ENCODE peak calls at places on chromosome 13, in seven cellular contexts. One of them, this sample, is unnamed.

GRCh38 chr13:45695198-45695730 is 6.9 kb upstream of the CBY2 start:
- DNase-seq in GM12878: peak; percentile 68
- DNase-seq in H1: no peak
- DNase-seq in HCT116: no peak
- DNase-seq in K562: no peak
- DNase-seq in SK-N-SH: no peak
- DNase-seq in HepG2: no peak
- DNase-seq in this sample: no peak

GRCh38 chr13:79995334-79995733 is 345.6 kb downstream of the SPRY2 start:
- DNase-seq in GM12878: no peak
- DNase-seq in H1: no peak
- DNase-seq in HCT116: no peak
- DNase-seq in K562: no peak
- DNase-seq in SK-N-SH: no peak
- DNase-seq in HepG2: no peak
- DNase-seq in this sample: no peak

GRCh38 chr13:63696055-63696454 is 2280.4 kb upstream of the PCDH20 start:
- DNase-seq in GM12878: no peak
- DNase-seq in H1: no peak
- DNase-seq in HCT116: no peak
- DNase-seq in K562: no peak
- DNase-seq in SK-N-SH: no peak
- DNase-seq in HepG2: no peak
- DNase-seq in this sample: no peak

GRCh38 chr13:106626473-106626872 is 58.5 kb upstream of the ARGLU1 start:
- DNase-seq in GM12878: no peak
- DNase-seq in H1: no peak
- DNase-seq in HCT116: no peak
- DNase-seq in K562: no peak
- DNase-seq in SK-N-SH: no peak
- DNase-seq in HepG2: no peak
- DNase-seq in this sample: no peak

GRCh38 chr13:113820813-113821651 is 42.8 kb downstream of the GAS6 start:
- DNase-seq in GM12878: no peak
- DNase-seq in H1: no peak
- DNase-seq in HCT116: no peak
- DNase-seq in K562: peak; percentile 45
- DNase-seq in SK-N-SH: peak; percentile 91
- DNase-seq in HepG2: no peak
- DNase-seq in this sample: no peak

GRCh38 chr13:87087741-87088140 is 583.4 kb upstream of the SLITRK5 start:
- DNase-seq in GM12878: no peak
- DNase-seq in H1: no peak
- DNase-seq in HCT116: no peak
- DNase-seq in K562: no peak
- DNase-seq in SK-N-SH: no peak
- DNase-seq in HepG2: no peak
- DNase-seq in this sample: no peak

GRCh38 chr13:34647379-34647778 is 294.7 kb upstream of the NBEA start:
- DNase-seq in GM12878: no peak
- DNase-seq in H1: no peak
- DNase-seq in HCT116: no peak
- DNase-seq in K562: no peak
- DNase-seq in SK-N-SH: no peak
- DNase-seq in HepG2: no peak
- DNase-seq in this sample: no peak

GRCh38 chr13:21318891-21319532 is 140.1 kb downstream of the ZDHHC20 start:
- DNase-seq in GM12878: no peak
- DNase-seq in H1: no peak
- DNase-seq in HCT116: no peak
- DNase-seq in K562: no peak
- DNase-seq in SK-N-SH: no peak
- DNase-seq in HepG2: no peak
- DNase-seq in this sample: no peak

GRCh38 chr13:111186305-111186930 is 71.3 kb downstream of the ARHGEF7 start:
- DNase-seq in GM12878: no peak
- DNase-seq in H1: no peak
- DNase-seq in HCT116: no peak
- DNase-seq in K562: no peak
- DNase-seq in SK-N-SH: no peak
- DNase-seq in HepG2: no peak
- DNase-seq in this sample: no peak

GRCh38 chr13:111492958-111493357 is 172.5 kb downstream of the TEX29 start:
- DNase-seq in GM12878: no peak
- DNase-seq in H1: no peak
- DNase-seq in HCT116: no peak
- DNase-seq in K562: no peak
- DNase-seq in SK-N-SH: no peak
- DNase-seq in HepG2: no peak
- DNase-seq in this sample: no peak

GRCh38 chr13:25816239-25816638 is 235.6 kb downstream of the SHISA2 start:
- DNase-seq in GM12878: no peak
- DNase-seq in H1: no peak
- DNase-seq in HCT116: no peak
- DNase-seq in K562: no peak
- DNase-seq in SK-N-SH: no peak
- DNase-seq in HepG2: no peak
- DNase-seq in this sample: no peak

GRCh38 chr13:41315466-41316047 is 4.5 kb downstream of the NAA16 start:
- DNase-seq in GM12878: no peak
- DNase-seq in H1: no peak
- DNase-seq in HCT116: no peak
- DNase-seq in K562: no peak
- DNase-seq in SK-N-SH: no peak
- DNase-seq in HepG2: no peak
- DNase-seq in this sample: no peak

GRCh38 chr13:113860051-113860471 is 3.8 kb downstream of the GAS6 start:
- DNase-seq in GM12878: no peak
- DNase-seq in H1: no peak
- DNase-seq in HCT116: no peak
- DNase-seq in K562: no peak
- DNase-seq in SK-N-SH: no peak
- DNase-seq in HepG2: peak; percentile 34
- DNase-seq in this sample: no peak

GRCh38 chr13:91805605-91806004 is 407.2 kb downstream of the GPC5 start:
- DNase-seq in GM12878: no peak
- DNase-seq in H1: no peak
- DNase-seq in HCT116: no peak
- DNase-seq in K562: no peak
- DNase-seq in SK-N-SH: no peak
- DNase-seq in HepG2: no peak
- DNase-seq in this sample: peak; percentile 21

GRCh38 chr13:91809161-91809560 is 410.7 kb downstream of the GPC5 start:
- DNase-seq in GM12878: no peak
- DNase-seq in H1: no peak
- DNase-seq in HCT116: no peak
- DNase-seq in K562: no peak
- DNase-seq in SK-N-SH: no peak
- DNase-seq in HepG2: no peak
- DNase-seq in this sample: no peak

GRCh38 chr13:91802957-91803356 is 404.5 kb downstream of the GPC5 start:
- DNase-seq in GM12878: no peak
- DNase-seq in H1: no peak
- DNase-seq in HCT116: no peak
- DNase-seq in K562: no peak
- DNase-seq in SK-N-SH: no peak
- DNase-seq in HepG2: no peak
- DNase-seq in this sample: no peak

DNA sequence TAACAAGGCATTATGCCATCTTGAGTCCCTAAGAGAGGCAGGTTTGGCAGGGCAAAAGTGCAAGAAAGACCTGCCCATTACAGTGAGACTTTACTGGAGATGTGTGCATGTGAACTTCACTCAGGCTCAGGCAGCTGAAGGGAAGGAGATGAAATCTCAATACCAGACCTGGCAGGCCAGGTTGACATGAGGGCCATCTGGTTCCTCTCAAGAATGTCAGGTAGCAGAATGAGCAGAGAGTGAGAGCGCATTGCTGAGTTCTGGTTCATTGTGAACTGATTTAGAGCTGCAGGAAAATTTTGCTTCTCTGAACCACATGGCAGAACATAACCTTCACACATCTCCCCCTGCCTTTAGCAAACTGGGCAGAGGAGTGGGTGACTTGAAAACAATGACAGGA is 406.3 kb downstream of the GPC5 start:
- DNase-seq in GM12878: no peak
- DNase-seq in H1: no peak
- DNase-seq in HCT116: no peak
- DNase-seq in K562: no peak
- DNase-seq in SK-N-SH: peak; percentile 15
- DNase-seq in HepG2: no peak
- DNase-seq in this sample: no peak
- TF ChIP-seq JUND in GM12878: no peak
- TF ChIP-seq JUND in H1: no peak
- TF ChIP-seq JUND in HCT116: no peak
- TF ChIP-seq JUND in K562: no peak
- TF ChIP-seq JUND in SK-N-SH: no peak
- TF ChIP-seq JUND in HepG2: no peak
- TF ChIP-seq JUND in this sample: no peak

DNA sequence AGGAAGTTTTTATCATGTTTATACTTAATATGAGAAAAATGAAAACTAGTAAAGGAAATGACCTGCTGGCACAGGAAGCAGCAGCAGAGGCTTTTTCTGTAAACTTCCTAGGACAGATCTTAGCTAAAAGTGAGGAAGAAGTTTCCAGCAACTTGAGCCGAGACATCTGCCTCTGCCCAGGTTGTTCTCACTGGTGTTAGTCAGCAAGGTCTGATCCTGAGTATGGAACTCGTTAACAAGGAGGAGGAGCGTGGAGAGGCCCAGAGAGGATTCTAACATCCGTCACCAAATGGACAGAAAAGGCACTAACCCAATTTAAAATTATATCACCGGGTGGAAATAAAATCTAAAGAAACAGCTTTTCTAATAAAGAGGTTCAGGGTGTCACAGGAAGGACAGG is 43.6 kb downstream of the PHF11 start:
- DNase-seq in GM12878: no peak
- DNase-seq in H1: no peak
- DNase-seq in HCT116: no peak
- DNase-seq in K562: no peak
- DNase-seq in SK-N-SH: no peak
- DNase-seq in HepG2: no peak
- DNase-seq in this sample: no peak
- TF ChIP-seq JUND in GM12878: no peak
- TF ChIP-seq JUND in H1: no peak
- TF ChIP-seq JUND in HCT116: no peak
- TF ChIP-seq JUND in K562: no peak
- TF ChIP-seq JUND in SK-N-SH: no peak
- TF ChIP-seq JUND in HepG2: no peak
- TF ChIP-seq JUND in this sample: no peak

GRCh38 chr13:100124265-100124664 is 35.4 kb downstream of the PCCA start:
- DNase-seq in GM12878: no peak
- DNase-seq in H1: no peak
- DNase-seq in HCT116: no peak
- DNase-seq in K562: peak; percentile 4
- DNase-seq in SK-N-SH: no peak
- DNase-seq in HepG2: no peak
- DNase-seq in this sample: no peak
- TF ChIP-seq JUND in GM12878: no peak
- TF ChIP-seq JUND in H1: no peak
- TF ChIP-seq JUND in HCT116: no peak
- TF ChIP-seq JUND in K562: no peak
- TF ChIP-seq JUND in SK-N-SH: no peak
- TF ChIP-seq JUND in HepG2: no peak
- TF ChIP-seq JUND in this sample: no peak

GRCh38 chr13:110014719-110015118 is 228.3 kb upstream of the IRS2 start:
- DNase-seq in GM12878: no peak
- DNase-seq in H1: no peak
- DNase-seq in HCT116: no peak
- DNase-seq in K562: no peak
- DNase-seq in SK-N-SH: no peak
- DNase-seq in HepG2: no peak
- DNase-seq in this sample: no peak

GRCh38 chr13:110006304-110006703 is 219.9 kb upstream of the IRS2 start:
- DNase-seq in GM12878: no peak
- DNase-seq in H1: no peak
- DNase-seq in HCT116: peak; percentile 62
- DNase-seq in K562: no peak
- DNase-seq in SK-N-SH: no peak
- DNase-seq in HepG2: no peak
- DNase-seq in this sample: no peak

GRCh38 chr13:110008816-110009215 is 222.4 kb upstream of the IRS2 start:
- DNase-seq in GM12878: no peak
- DNase-seq in H1: no peak
- DNase-seq in HCT116: no peak
- DNase-seq in K562: no peak
- DNase-seq in SK-N-SH: no peak
- DNase-seq in HepG2: no peak
- DNase-seq in this sample: no peak

GRCh38 chr13:110012102-110012739 is 225.8 kb upstream of the IRS2 start:
- DNase-seq in GM12878: no peak
- DNase-seq in H1: no peak
- DNase-seq in HCT116: peak; percentile 60
- DNase-seq in K562: no peak
- DNase-seq in SK-N-SH: no peak
- DNase-seq in HepG2: peak; percentile 3
- DNase-seq in this sample: no peak

GRCh38 chr13:110010433-110011135 is 224.2 kb upstream of the IRS2 start:
- DNase-seq in GM12878: no peak
- DNase-seq in H1: no peak
- DNase-seq in HCT116: no peak
- DNase-seq in K562: no peak
- DNase-seq in SK-N-SH: no peak
- DNase-seq in HepG2: no peak
- DNase-seq in this sample: no peak
- TF ChIP-seq JUND in GM12878: no peak
- TF ChIP-seq JUND in H1: no peak
- TF ChIP-seq JUND in HCT116: no peak
- TF ChIP-seq JUND in K562: no peak
- TF ChIP-seq JUND in SK-N-SH: no peak
- TF ChIP-seq JUND in HepG2: no peak
- TF ChIP-seq JUND in this sample: no peak

DNA sequence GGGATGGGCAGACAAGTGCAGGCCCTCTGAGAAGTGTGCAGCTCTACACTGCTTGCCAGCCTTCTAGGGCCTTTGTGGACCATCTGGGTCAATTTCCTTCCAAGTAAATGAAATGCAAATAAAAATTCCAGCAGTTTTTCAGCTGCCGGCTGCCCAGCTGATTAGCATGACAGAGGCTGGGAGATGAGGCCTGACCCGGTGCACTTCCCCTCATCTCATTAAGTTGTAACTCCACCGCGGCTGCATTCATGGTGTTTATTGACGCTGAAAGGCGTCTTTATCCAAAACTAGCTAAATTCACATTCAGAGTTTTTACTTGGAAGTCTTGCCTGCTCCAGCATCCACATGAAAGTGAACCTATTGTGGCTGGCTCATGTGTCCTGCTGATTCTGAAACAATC is 47.4 kb upstream of the GSX1 start:
- DNase-seq in GM12878: no peak
- DNase-seq in H1: no peak
- DNase-seq in HCT116: no peak
- DNase-seq in K562: no peak
- DNase-seq in SK-N-SH: no peak
- DNase-seq in HepG2: no peak
- DNase-seq in this sample: no peak
- TF ChIP-seq JUND in GM12878: no peak
- TF ChIP-seq JUND in H1: no peak
- TF ChIP-seq JUND in HCT116: no peak
- TF ChIP-seq JUND in K562: no peak
- TF ChIP-seq JUND in SK-N-SH: no peak
- TF ChIP-seq JUND in HepG2: no peak
- TF ChIP-seq JUND in this sample: no peak

This sample was measured in T47D.